ENCODE peak calls at places on chromosomes 11 and 22, in eight cellular contexts. N, Z, Q, R, C, T, F and X are unnamed samples.

GRCh38 chr11:45945392-45945999 is 23.0 kb downstream of the LARGE2 start:
- DNase-seq in N (no peak), Z (no peak), Q (no peak), R (no peak), C (no peak), T (no peak), F (no peak), X (no peak)

GRCh38 chr22:46124383-46125144 is 25.8 kb upstream of the PPARA start:
- DNase-seq in N (no peak), Z (no peak), Q (no peak), R (no peak), C (no peak), T (no peak), F (no peak), X (no peak)

GRCh38 chr11:66904981-66905521 is 48.2 kb downstream of the LRFN4 start:
- DNase-seq in N (no peak), Z (no peak), Q (no peak), R (no peak), C (no peak), T (no peak), F (peak), X (no peak)

GRCh38 chr11:86577663-86578636 is 94.5 kb downstream of the ME3 start:
- DNase-seq in N (peak), Z (peak), Q (peak), R (peak), C (peak), T (peak), F (peak), X (no peak)

GRCh38 chr11:114392735-114393667 is 7.3 kb downstream of the C11orf71 start:
- DNase-seq in N (no peak), Z (no peak), Q (no peak), R (no peak), C (no peak), T (no peak), F (no peak), X (no peak)

GRCh38 chr11:66548774-66549630 is 2.3 kb downstream of the ACTN3 start:
- DNase-seq in N (no peak), Z (no peak), Q (no peak), R (no peak), C (no peak), T (no peak), F (no peak), X (no peak)

GRCh38 chr11:99505319-99505718 is 484.6 kb downstream of the CNTN5 start:
- DNase-seq in N (no peak), Z (no peak), Q (peak), R (no peak), C (no peak), T (peak), F (no peak), X (no peak)

GRCh38 chr22:45612940-45613339 is 58.7 kb upstream of the ATXN10 start:
- DNase-seq in N (no peak), Z (no peak), Q (no peak), R (no peak), C (no peak), T (peak), F (no peak), X (no peak)

GRCh38 chr11:89660234-89660633 is 49.9 kb upstream of the TRIM77 start:
- DNase-seq in N (no peak), Z (no peak), Q (no peak), R (no peak), C (no peak), T (no peak), F (no peak), X (no peak)

DNA sequence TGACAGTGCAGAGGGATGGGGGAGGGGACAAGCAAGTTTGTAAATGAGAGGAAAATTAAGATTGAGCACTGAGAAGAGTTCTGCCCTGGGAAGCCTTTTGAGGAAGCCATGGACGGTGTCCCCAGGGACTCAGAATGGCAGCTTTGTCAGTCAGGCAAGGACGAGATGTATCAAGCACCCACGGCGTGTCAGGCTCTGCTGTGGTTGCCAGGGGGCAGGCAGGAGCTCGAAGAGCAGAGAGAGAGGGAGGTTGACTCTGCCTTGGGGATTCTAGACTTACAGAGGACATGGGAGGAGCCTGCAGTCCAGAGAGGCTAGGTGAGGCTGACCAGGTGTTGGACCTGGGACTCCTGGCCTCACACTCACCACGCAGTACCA is 29.1 kb upstream of the SYT7 start:
- DNase-seq in N (no peak), Z (no peak), Q (no peak), R (peak), C (no peak), T (no peak), F (peak), X (no peak)
- TF ChIP-seq CTCF in N (no peak), Z (no peak), Q (no peak), R (no peak), C (no peak), T (peak), F (peak), X (no peak)

DNA sequence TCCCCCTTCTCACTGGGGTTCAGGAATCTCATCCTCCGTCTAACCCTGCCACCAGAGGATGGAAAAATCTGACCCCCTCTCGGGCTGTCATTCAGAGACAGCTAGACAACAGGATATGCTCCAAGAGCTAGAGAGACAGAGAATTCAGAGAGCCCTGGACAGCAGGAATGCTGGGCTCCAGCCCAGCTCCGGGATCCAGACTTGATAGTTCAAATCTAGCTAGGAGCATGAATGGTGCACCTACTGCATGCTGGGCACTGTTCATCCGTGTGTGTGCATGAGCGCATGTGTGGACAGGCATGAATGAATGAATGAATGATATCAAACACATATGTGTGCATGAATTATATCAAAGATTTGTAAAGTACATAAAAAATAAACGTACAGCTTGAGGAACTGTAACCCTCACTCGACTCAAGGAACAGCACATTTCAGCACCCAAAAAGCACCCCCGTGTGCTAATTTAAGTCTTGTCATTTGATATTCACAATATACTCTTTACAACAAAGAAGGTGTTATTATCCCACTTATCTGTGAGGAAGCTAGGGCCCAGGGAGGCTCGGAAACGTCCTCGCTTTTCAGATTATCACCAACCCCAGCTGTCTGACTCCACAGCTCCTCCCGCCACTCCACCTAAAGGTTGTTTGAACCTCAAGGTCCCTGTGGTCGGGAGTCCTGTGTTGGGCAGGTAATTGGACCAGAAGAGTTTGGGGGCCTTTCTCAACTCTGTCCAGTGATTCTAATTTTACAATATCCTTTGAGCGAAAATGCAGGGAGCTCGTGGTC is 640 bp upstream of the VSIG10L2 start:
- DNase-seq in N (peak), Z (no peak), Q (no peak), R (no peak), C (no peak), T (no peak), F (no peak), X (peak)
- TF ChIP-seq CTCF in N (no peak), Z (no peak), Q (no peak), R (no peak), C (no peak), T (no peak), F (no peak), X (no peak)

DNA sequence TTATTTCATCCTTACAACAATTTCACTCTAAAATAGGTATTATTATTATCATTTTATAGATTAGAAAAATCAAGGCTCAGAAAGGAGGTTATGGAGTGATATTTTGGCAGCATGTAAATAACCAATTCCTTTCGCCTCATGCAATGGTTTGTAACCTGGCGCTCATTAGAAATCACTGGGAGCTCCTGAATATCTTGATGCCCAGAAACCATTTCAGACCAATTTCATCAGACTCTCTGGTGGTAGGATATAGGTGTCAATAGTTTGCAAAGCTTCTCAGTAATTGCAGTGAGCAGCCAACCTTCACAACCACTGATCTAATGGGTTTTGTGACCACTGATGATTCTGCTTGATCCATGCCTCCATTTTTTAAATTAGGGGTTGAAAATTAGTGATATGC is 57.9 kb upstream of the ZC3H12C start:
- DNase-seq in N (no peak), Z (no peak), Q (no peak), R (no peak), C (no peak), T (no peak), F (no peak), X (no peak)
- TF ChIP-seq CTCF in N (no peak), Z (no peak), Q (no peak), R (no peak), C (no peak), T (no peak), F (no peak), X (no peak)

DNA sequence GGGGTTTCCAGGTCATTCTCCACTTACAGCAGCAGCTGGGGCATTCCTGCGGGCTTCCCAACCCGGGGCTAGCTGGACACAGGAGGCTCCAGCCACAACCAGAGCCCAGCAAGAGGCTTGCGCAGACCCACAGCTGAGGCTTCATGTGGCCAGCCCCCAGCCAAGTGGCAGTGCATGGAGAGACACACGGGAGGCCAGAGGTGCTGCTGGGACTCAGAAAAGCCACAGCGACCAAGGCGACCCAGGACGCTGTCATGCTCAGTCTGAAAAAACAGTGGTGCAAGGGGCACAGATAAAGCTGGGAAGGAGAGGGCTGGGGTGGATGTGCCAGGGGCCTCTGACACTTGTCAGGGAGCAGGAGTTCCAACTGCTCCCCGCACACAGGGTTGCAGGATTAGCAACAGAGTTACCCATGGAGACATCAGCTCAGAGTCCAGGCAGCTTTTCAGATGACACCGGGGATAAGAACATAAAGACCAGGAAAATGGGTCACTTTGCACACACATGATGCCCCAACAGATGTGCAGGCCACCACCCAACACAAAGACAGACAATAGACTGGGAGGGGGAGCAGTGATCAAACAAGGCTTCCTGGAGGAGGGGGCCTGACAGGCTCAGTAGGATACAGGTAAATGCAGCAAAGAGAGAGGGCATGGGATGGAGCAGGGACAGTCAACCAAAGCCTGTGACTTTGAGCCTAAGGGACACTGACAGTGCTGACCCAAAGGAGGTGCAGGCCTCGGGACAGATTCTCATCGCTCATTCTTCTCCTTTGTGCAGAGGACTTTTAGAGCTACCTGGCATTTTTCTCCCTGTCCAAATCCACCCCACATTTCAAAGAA is 6.9 kb upstream of the NEAT1 start:
- DNase-seq in N (no peak), Z (no peak), Q (no peak), R (peak), C (no peak), T (no peak), F (no peak), X (peak)
- TF ChIP-seq CTCF in N (no peak), Z (no peak), Q (no peak), R (no peak), C (no peak), T (no peak), F (no peak), X (no peak)

DNA sequence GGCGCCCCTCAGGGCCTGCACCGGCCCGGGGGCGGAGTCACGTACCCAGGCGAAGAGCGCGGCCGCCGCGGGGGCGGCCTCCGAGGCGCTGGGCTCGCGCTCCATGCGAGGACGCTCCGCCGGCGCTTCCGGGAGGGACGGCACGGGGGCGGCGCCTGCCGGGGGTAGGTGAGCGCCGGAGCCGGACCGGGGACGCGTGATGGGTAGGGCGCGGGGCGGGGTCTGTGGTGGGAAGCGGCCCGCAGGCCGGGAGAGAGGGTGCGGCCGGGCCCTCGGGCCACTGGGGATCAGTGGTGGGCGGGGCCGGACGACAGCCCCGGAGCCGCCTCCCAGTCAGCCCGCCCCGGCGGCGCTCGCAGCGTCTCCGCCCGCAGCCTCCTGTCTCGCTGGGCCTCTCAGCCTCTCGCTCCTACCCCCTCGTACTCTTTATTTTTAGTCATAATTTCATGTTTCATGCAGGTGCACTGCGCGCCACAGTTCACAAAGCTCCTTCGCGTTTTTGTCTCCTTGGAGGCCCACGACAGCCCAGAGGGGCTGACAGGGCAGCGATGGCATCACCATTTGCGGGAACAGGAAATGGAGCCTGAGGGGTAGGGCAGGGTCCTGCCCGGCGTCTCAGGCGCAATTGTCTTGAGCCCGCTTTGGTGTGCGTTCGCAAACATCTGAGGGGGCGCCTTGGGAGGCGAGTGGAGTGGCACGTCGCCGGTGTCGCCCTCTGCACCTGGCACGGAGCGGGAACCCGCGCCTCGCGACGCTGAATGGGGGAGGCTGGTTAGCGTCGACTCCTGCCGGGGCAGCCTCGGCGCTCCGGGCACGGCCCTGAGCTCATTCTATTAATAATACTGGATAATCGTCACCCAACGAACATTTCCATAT is at the start of gene SERGEF:
- DNase-seq in N (peak), Z (peak), Q (peak), R (peak), C (peak), T (peak), F (peak), X (peak)
- TF ChIP-seq CTCF in N (peak), Z (peak), Q (no peak), R (no peak), C (no peak), T (no peak), F (peak), X (peak)

GRCh38 chr22:27462190-27462589 is 339.4 kb downstream of the MN1 start:
- DNase-seq in N (no peak), Z (no peak), Q (no peak), R (no peak), C (no peak), T (peak), F (no peak), X (no peak)
- TF ChIP-seq CTCF in N (no peak), Z (no peak), Q (no peak), R (no peak), C (no peak), T (no peak), F (no peak), X (no peak)

DNA sequence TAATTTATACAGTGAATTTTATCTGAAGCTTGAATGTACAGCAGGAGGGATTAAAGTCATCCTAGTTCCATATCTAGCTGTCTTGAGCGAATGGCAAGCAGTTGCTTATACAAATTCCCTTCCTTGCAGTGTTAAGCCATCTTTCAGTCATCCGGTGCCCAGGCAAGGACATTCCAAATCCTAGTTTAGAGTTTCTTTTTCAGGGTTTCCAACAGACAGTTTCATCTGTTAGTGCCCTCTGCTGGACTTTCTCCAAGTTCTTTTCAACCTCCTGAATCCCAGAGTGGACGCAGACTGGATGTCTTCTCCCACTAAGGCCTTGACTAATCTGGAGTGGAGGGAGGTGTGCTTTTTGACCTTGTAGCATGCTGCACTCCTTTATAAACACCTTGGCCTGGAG is 45.4 kb downstream of the GRAMD1B start:
- DNase-seq in N (no peak), Z (no peak), Q (no peak), R (no peak), C (peak), T (peak), F (no peak), X (no peak)
- TF ChIP-seq CTCF in N (no peak), Z (no peak), Q (no peak), R (no peak), C (peak), T (peak), F (peak), X (peak)